ENCODE peak calls at places on chromosomes 16 and 17, in six cellular contexts. E is CD8-positive, alpha-beta memory T cell; B is activated effector memory CD4-positive, alpha-beta T cell treated with anti-CD3 and anti-CD28 coated beads, Interleukin-2, amount 50 U/mL, for 16 hours; F is progenitor cell of endocrine pancreas; Q is astrocyte of the spinal cord; U is EL. W is an unnamed sample.

GRCh38 chr16:57720142-57720575 is 15.4 kb upstream of the KATNB1 start:
- DNase-seq in Q (peak), B (peak), U (peak), F (peak), E (peak), W (peak)

GRCh38 chr16:14196539-14196938 is 125.4 kb downstream of the MRTFB start:
- DNase-seq in Q (no peak), E (no peak), U (no peak), F (no peak), B (no peak), W (peak)

GRCh38 chr16:69143116-69143515 is 10.7 kb downstream of the UTP4 start:
- DNase-seq in U (no peak), B (no peak), E (no peak), Q (no peak), F (no peak), W (no peak)

GRCh38 chr17:1830288-1830687 is 483 bp downstream of the RPA1 start:
- DNase-seq in F (no peak), Q (peak), B (peak), E (no peak), U (peak), W (peak)

GRCh38 chr17:9166678-9167077 is 145.4 kb downstream of the NTN1 start:
- DNase-seq in B (no peak), U (no peak), E (no peak), F (no peak), Q (no peak), W (no peak)

GRCh38 chr17:12666718-12667117 is 1.0 kb downstream of the MYOCD start:
- DNase-seq in F (no peak), Q (peak), B (no peak), E (no peak), U (peak), W (no peak)

GRCh38 chr17:9924735-9925191 is 19.7 kb upstream of the RCVRN start:
- DNase-seq in F (no peak), E (no peak), U (peak), B (no peak), Q (peak), W (peak)

GRCh38 chr17:14748036-14748715 is 447.3 kb downstream of the HS3ST3B1 start:
- DNase-seq in U (no peak), Q (no peak), B (no peak), F (no peak), E (no peak), W (peak)

GRCh38 chr16:67946966-67947558 is 3.1 kb upstream of the LCAT start:
- DNase-seq in B (no peak), U (no peak), Q (no peak), E (no peak), F (no peak), W (no peak)

GRCh38 chr17:36092228-36092627 is 2.3 kb upstream of the CCL3 start:
- DNase-seq in E (no peak), Q (no peak), F (no peak), B (no peak), U (no peak), W (no peak)

GRCh38 chr17:4297351-4297750 is 33.6 kb upstream of the ANKFY1 start:
- DNase-seq in Q (no peak), B (no peak), U (no peak), E (no peak), F (no peak), W (no peak)

GRCh38 chr17:50817142-50817751 is 18.1 kb upstream of the WFIKKN2 start:
- DNase-seq in F (peak), B (peak), U (peak), E (peak), Q (no peak), W (peak)

GRCh38 chr16:49855280-49855821 is 561 bp downstream of the ZNF423 start:
- DNase-seq in E (peak), Q (peak), F (peak), U (peak), B (peak), W (peak)

GRCh38 chr17:81831957-81832607 is 1.0 kb downstream of the MCRIP1 start:
- DNase-seq in E (peak), Q (peak), F (no peak), U (peak), B (peak), W (no peak)

GRCh38 chr16:66166451-66166850 is 200.0 kb upstream of the CDH5 start:
- DNase-seq in U (no peak), F (no peak), Q (no peak), B (no peak), E (no peak), W (no peak)

GRCh38 chr17:20771104-20771503 is 191.6 kb downstream of the CDRT15L2 start:
- DNase-seq in U (no peak), E (no peak), B (no peak), Q (no peak), F (no peak), W (no peak)

GRCh38 chr17:2027528-2028233 is 2.3 kb upstream of the DPH1 start:
- DNase-seq in U (no peak), B (no peak), Q (no peak), F (no peak), E (no peak), W (no peak)

GRCh38 chr17:79073706-79074088 is 927 bp upstream of the ENGASE start:
- DNase-seq in B (peak), F (no peak), Q (no peak), U (no peak), E (no peak), W (no peak)

GRCh38 chr16:87006021-87006420 is 311.2 kb downstream of the C16orf95 start:
- DNase-seq in E (no peak), U (no peak), F (no peak), Q (no peak), B (no peak), W (no peak)

GRCh38 chr16:85168732-85169256 is 56.5 kb upstream of the CIBAR2 start:
- DNase-seq in B (no peak), Q (no peak), E (no peak), U (peak), F (no peak), W (peak)

GRCh38 chr17:83015511-83015910 is 63.9 kb upstream of the METRNL start:
- DNase-seq in E (no peak), B (no peak), F (no peak), Q (no peak), U (no peak), W (no peak)

GRCh38 chr17:40190197-40191021 is 13.1 kb downstream of the RAPGEFL1 start:
- DNase-seq in F (peak), Q (no peak), U (peak), E (no peak), B (peak), W (peak)

W was measured in GM10248.